ENCODE peak calls at places on chromosomes 6 and 20, in four cellular contexts. N, Z, D and E are unnamed samples.

GRCh38 chr6:143536461-143536865 is 24.9 kb upstream of the FUCA2 start:
- DNase-seq in N (peak; percentile 33), Z (no peak), D (peak; percentile 21), E (peak; percentile 40)

GRCh38 chr6:50285735-50286134 is 236.0 kb upstream of the DEFB112 start:
- DNase-seq in N (no peak), Z (no peak), D (no peak), E (no peak)

GRCh38 chr6:132659082-132659481 is at the start of gene TAAR1:
- DNase-seq in N (no peak), Z (no peak), D (no peak), E (no peak)

GRCh38 chr6:20953019-20953418 is 418.8 kb downstream of the CDKAL1 start:
- DNase-seq in N (no peak), D (no peak), Z (no peak), E (no peak)

GRCh38 chr6:37279366-37280134 is 21.6 kb upstream of the TMEM217 start:
- DNase-seq in D (no peak), Z (peak; percentile 73), N (no peak), E (no peak)

GRCh38 chr6:44451803-44452690 is 64.5 kb downstream of the CDC5L start:
- DNase-seq in D (no peak), Z (no peak), N (no peak), E (no peak)

GRCh38 chr6:154229796-154230195 is 126.8 kb downstream of the IPCEF1 start:
- DNase-seq in N (peak; percentile 38), Z (no peak), D (no peak), E (no peak)

GRCh38 chr6:153790048-153790447 is 249.0 kb upstream of the OPRM1 start:
- DNase-seq in D (no peak), Z (peak; percentile 12), N (no peak), E (no peak)

GRCh38 chr20:50215917-50216316 is 25.3 kb downstream of the CEBPB start:
- DNase-seq in Z (no peak), N (no peak), D (no peak), E (no peak)